ENCODE peak calls at places on chromosomes 5 and 9, in seven cellular contexts. F is brain microvascular endothelial cell; E is astrocyte of the spinal cord; U is HFF-Myc; N is cardiac muscle cell; Y is CD4-positive, alpha-beta T cell; W is cardiac fibroblast. O is an unnamed sample.

GRCh38 chr5:84478603-84479002 is 93.9 kb upstream of the EDIL3 start:
- DNase-seq in F (no peak), E (peak), U (no peak), N (no peak), Y (no peak), W (peak), O (no peak)

GRCh38 chr5:150092159-150092787 is 5.9 kb upstream of the CSF1R start:
- DNase-seq in F (no peak), E (no peak), U (no peak), N (no peak), Y (no peak), W (no peak), O (no peak)

GRCh38 chr5:177086918-177087706 is 397 bp downstream of the FGFR4 start:
- DNase-seq in F (no peak), E (peak), U (no peak), N (no peak), Y (peak), W (no peak), O (peak)

GRCh38 chr5:41256400-41256799 is 43.1 kb upstream of the C6 start:
- DNase-seq in F (no peak), E (peak), U (no peak), N (no peak), Y (no peak), W (peak), O (no peak)

GRCh38 chr9:121871431-121872025 is 220.1 kb downstream of the DAB2IP start:
- DNase-seq in F (no peak), E (peak), U (no peak), N (no peak), Y (no peak), W (no peak), O (no peak)

GRCh38 chr5:117488976-117489500 is 914.4 kb upstream of the SEMA6A start:
- DNase-seq in F (no peak), E (no peak), U (no peak), N (peak), Y (no peak), W (no peak), O (no peak)

GRCh38 chr5:79070002-79070567 is 518 bp downstream of the BHMT2 start:
- DNase-seq in F (peak), E (no peak), U (peak), N (no peak), Y (no peak), W (peak), O (no peak)

GRCh38 chr5:33761139-33761538 is 130.7 kb downstream of the ADAMTS12 start:
- DNase-seq in F (peak), E (peak), U (no peak), N (no peak), Y (no peak), W (peak), O (no peak)

GRCh38 chr9:137708590-137709284 is 89.9 kb downstream of the EHMT1 start:
- DNase-seq in F (no peak), E (no peak), U (no peak), N (no peak), Y (no peak), W (no peak), O (no peak)

GRCh38 chr5:150131978-150132694 is 23.5 kb downstream of the PDGFRB start:
- DNase-seq in F (no peak), E (no peak), U (no peak), N (no peak), Y (no peak), W (no peak), O (no peak)

GRCh38 chr9:136840140-136840876 is 2.0 kb upstream of the AJM1 start:
- DNase-seq in F (no peak), E (no peak), U (no peak), N (no peak), Y (no peak), W (no peak), O (no peak)

GRCh38 chr9:6051511-6051950 is 36.1 kb upstream of the RANBP6 start:
- DNase-seq in F (no peak), E (no peak), U (no peak), N (no peak), Y (no peak), W (no peak), O (no peak)

GRCh38 chr5:121737120-121737519 is 114.6 kb upstream of the FTMT start:
- DNase-seq in F (no peak), E (no peak), U (no peak), N (no peak), Y (no peak), W (no peak), O (no peak)

GRCh38 chr9:86546712-86547111 is 192.5 kb upstream of the TUT7 start:
- DNase-seq in F (no peak), E (no peak), U (no peak), N (no peak), Y (no peak), W (no peak), O (no peak)

GRCh38 chr5:81044868-81045267 is 84.7 kb downstream of the RASGRF2 start:
- DNase-seq in F (no peak), E (no peak), U (no peak), N (no peak), Y (no peak), W (no peak), O (no peak)

GRCh38 chr9:93669116-93669957 is 93.0 kb downstream of the PHF2 start:
- DNase-seq in F (no peak), E (no peak), U (no peak), N (no peak), Y (no peak), W (no peak), O (peak)

GRCh38 chr9:14846871-14847311 is 63.3 kb downstream of the FREM1 start:
- DNase-seq in F (peak), E (peak), U (peak), N (peak), Y (peak), W (peak), O (peak)

GRCh38 chr5:42807722-42808447 is 3.8 kb downstream of the SELENOP start:
- DNase-seq in F (no peak), E (no peak), U (no peak), N (no peak), Y (no peak), W (no peak), O (peak)

GRCh38 chr9:36245906-36246305 is 12.3 kb downstream of the GNE start:
- DNase-seq in F (no peak), E (no peak), U (no peak), N (no peak), Y (no peak), W (no peak), O (no peak)

GRCh38 chr5:96243862-96244261 is 189.2 kb downstream of the PCSK1 start:
- DNase-seq in F (no peak), E (no peak), U (no peak), N (no peak), Y (no peak), W (no peak), O (no peak)

GRCh38 chr5:172763120-172763464 is 7.9 kb downstream of the DUSP1 start:
- DNase-seq in F (no peak), E (no peak), U (no peak), N (no peak), Y (no peak), W (no peak), O (no peak)

GRCh38 chr5:117999939-118000549 is 988.3 kb downstream of the DTWD2 start:
- DNase-seq in F (no peak), E (no peak), U (no peak), N (no peak), Y (no peak), W (peak), O (no peak)

GRCh38 chr5:1472964-1473628 is 27.9 kb upstream of the SLC6A3 start:
- DNase-seq in F (no peak), E (no peak), U (no peak), N (no peak), Y (no peak), W (no peak), O (no peak)

GRCh38 chr9:32603914-32604852 is 31.2 kb upstream of the NDUFB6 start:
- DNase-seq in F (no peak), E (peak), U (no peak), N (no peak), Y (no peak), W (no peak), O (no peak)

GRCh38 chr5:150624334-150625163 is 15.9 kb upstream of the SYNPO start:
- DNase-seq in F (no peak), E (no peak), U (no peak), N (peak), Y (peak), W (peak), O (no peak)

GRCh38 chr9:126813072-126813471 is 8.2 kb downstream of the ZBTB43 start:
- DNase-seq in F (no peak), E (no peak), U (no peak), N (no peak), Y (no peak), W (no peak), O (no peak)

GRCh38 chr5:137453476-137454080 is 45.5 kb downstream of the SPOCK1 start:
- DNase-seq in F (peak), E (peak), U (peak), N (peak), Y (no peak), W (peak), O (no peak)

DNA sequence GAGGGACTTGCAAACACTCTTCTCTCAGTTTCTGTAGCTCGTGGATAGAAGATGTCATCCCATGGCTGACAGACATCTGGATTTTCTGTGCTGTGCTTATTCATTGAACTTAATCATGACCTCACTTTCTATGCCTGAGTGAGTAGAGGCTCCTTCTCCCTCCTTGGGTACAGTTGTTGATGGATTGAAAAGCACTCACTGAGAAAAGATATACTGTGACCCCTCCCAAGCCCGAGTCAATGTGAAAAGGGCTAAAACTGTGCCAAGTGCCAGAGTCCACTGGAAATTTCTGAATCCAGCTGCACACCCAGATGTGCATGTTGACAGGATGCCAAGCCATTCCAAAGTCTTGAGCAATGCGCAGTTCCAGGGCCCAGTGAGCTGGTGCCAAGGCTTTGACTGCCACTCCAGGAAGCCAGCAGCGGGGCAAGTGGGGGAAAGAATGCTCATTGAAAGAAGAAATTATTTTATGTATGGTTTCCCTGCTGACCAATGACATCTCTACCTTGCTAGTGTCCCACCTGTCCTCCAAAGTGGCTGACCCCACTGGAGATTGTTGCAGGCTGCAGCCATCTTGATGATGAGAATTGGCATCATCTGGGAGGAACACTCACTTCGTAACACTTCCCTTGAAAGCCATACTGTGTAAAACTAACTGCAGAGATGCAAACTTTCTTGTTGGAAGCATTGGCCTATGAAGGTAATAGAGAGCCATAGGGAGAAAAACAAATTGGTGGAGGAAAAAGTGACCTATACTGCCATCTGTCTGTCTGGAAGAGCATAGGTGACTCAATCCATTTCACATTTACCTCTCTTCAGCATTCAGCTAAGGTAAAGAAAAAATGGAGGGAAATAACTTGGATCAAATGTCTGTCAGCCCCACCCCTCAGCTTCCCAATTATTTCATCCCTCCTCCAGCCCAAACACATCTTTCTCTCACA is 473.2 kb downstream of the NTRK2 start:
- DNase-seq in F (no peak), E (no peak), U (peak), N (peak), Y (no peak), W (peak), O (peak)
- TF ChIP-seq CTCF in F (peak), E (peak), U (peak), N (peak), Y (no peak), W (peak), O (peak)

GRCh38 chr5:147450596-147450995 is 59.3 kb downstream of the DPYSL3 start:
- DNase-seq in F (no peak), E (no peak), U (no peak), N (no peak), Y (no peak), W (no peak), O (no peak)
- TF ChIP-seq CTCF in F (no peak), E (peak), U (no peak), N (no peak), Y (no peak), W (peak), O (no peak)

GRCh38 chr5:168339151-168340140 is 48.0 kb downstream of the WWC1 start:
- DNase-seq in F (no peak), E (no peak), U (no peak), N (no peak), Y (no peak), W (no peak), O (no peak)
- TF ChIP-seq CTCF in F (peak), E (no peak), U (peak), N (peak), Y (no peak), W (no peak), O (no peak)

GRCh38 chr9:34991833-34992375 is 2.4 kb downstream of the DNAJB5 start:
- DNase-seq in F (no peak), E (peak), U (no peak), N (peak), Y (peak), W (no peak), O (peak)
- TF ChIP-seq CTCF in F (peak), E (peak), U (no peak), N (no peak), Y (no peak), W (peak), O (peak)

DNA sequence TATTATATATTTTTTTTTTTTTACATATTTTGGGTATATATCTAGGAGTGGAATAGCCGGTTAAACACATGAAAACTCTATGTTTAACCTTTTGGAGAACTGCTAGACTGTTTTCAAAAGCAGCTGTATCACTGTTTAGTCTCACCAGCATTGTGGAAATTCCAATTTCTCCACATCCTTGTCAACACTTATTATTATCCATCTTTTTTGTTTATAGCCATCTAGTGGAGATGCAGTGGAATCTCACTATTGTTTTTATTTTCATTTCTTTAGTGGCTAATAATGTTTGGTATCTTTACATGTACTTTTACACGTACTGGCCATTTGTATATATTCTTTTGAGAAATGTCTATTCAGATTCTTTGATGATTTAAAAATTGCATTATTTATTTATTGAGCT is 22.7 kb upstream of the CCDC180 start:
- DNase-seq in F (no peak), E (no peak), U (no peak), N (no peak), Y (no peak), W (no peak), O (no peak)
- TF ChIP-seq CTCF in F (no peak), E (no peak), U (no peak), N (no peak), Y (peak), W (peak), O (no peak)

DNA sequence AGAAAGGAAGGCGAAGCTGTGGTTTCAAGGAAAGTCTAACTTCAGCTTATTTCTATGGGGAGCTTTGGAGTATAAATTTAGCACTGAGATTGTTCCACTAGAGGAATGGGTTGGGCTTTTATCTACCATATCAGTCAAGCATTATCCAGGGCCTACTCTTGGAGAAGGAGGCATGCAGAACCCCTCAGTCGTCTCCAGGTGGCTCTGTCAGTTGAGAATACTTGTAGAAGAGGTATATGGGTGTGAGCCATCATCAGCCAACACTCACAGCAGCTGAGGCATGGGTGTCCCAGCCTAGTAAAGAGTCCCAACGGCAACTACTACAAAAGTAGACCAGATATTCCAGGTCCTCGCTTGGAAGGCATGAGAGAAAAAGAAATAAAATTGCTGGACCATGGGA is 548.5 kb upstream of the GRAMD2B start:
- DNase-seq in F (no peak), E (no peak), U (no peak), N (peak), Y (no peak), W (no peak), O (no peak)
- TF ChIP-seq CTCF in F (peak), E (peak), U (no peak), N (no peak), Y (no peak), W (no peak), O (no peak)

O was measured in body of pancreas.